ENCODE peak calls at places on chromosomes 1 and 21, in six cellular contexts. One of them, this sample, is unnamed.

GRCh38 chr1:36965301-36966159 is 68.8 kb downstream of the GRIK3 start:
- DNase-seq in GM12865: no peak
- DNase-seq in OCI-LY7: no peak
- DNase-seq in pancreas: no peak
- DNase-seq in brain microvascular endothelial cell: no peak
- DNase-seq in foreskin fibroblast: no peak
- DNase-seq in this sample: no peak

GRCh38 chr21:45152265-45152746 is 77.9 kb downstream of the ADARB1 start:
- DNase-seq in GM12865: peak; percentile 62
- DNase-seq in OCI-LY7: peak; percentile 77
- DNase-seq in pancreas: no peak
- DNase-seq in brain microvascular endothelial cell: peak; percentile 61
- DNase-seq in foreskin fibroblast: no peak
- DNase-seq in this sample: no peak

GRCh38 chr1:111541721-111542120 is 38.3 kb upstream of the ADORA3 start:
- DNase-seq in GM12865: no peak
- DNase-seq in OCI-LY7: no peak
- DNase-seq in pancreas: no peak
- DNase-seq in brain microvascular endothelial cell: no peak
- DNase-seq in foreskin fibroblast: no peak
- DNase-seq in this sample: no peak

GRCh38 chr1:21154717-21155116 is 22.0 kb downstream of the EIF4G3 start:
- DNase-seq in GM12865: no peak
- DNase-seq in OCI-LY7: no peak
- DNase-seq in pancreas: no peak
- DNase-seq in brain microvascular endothelial cell: no peak
- DNase-seq in foreskin fibroblast: no peak
- DNase-seq in this sample: no peak

GRCh38 chr1:1079408-1080121 is 5.5 kb upstream of the RNF223 start:
- DNase-seq in GM12865: peak; percentile 55
- DNase-seq in OCI-LY7: no peak
- DNase-seq in pancreas: peak; percentile 83
- DNase-seq in brain microvascular endothelial cell: peak; percentile 62
- DNase-seq in foreskin fibroblast: peak; percentile 87
- DNase-seq in this sample: peak; percentile 40

GRCh38 chr1:192913683-192914082 is 104.8 kb downstream of the RGS2 start:
- DNase-seq in GM12865: no peak
- DNase-seq in OCI-LY7: no peak
- DNase-seq in pancreas: peak; percentile 45
- DNase-seq in brain microvascular endothelial cell: no peak
- DNase-seq in foreskin fibroblast: no peak
- DNase-seq in this sample: no peak

GRCh38 chr1:229991104-229991513 is 75.9 kb upstream of the GALNT2 start:
- DNase-seq in GM12865: no peak
- DNase-seq in OCI-LY7: no peak
- DNase-seq in pancreas: no peak
- DNase-seq in brain microvascular endothelial cell: no peak
- DNase-seq in foreskin fibroblast: no peak
- DNase-seq in this sample: no peak

GRCh38 chr1:5754079-5754431 is 238.2 kb downstream of the NPHP4 start:
- DNase-seq in GM12865: no peak
- DNase-seq in OCI-LY7: no peak
- DNase-seq in pancreas: no peak
- DNase-seq in brain microvascular endothelial cell: no peak
- DNase-seq in foreskin fibroblast: no peak
- DNase-seq in this sample: no peak

GRCh38 chr1:156172696-156173470 is 19.5 kb downstream of the SEMA4A start:
- DNase-seq in GM12865: no peak
- DNase-seq in OCI-LY7: no peak
- DNase-seq in pancreas: no peak
- DNase-seq in brain microvascular endothelial cell: no peak
- DNase-seq in foreskin fibroblast: no peak
- DNase-seq in this sample: no peak

GRCh38 chr1:156538711-156539440 is 33.5 kb downstream of the IQGAP3 start:
- DNase-seq in GM12865: no peak
- DNase-seq in OCI-LY7: no peak
- DNase-seq in pancreas: no peak
- DNase-seq in brain microvascular endothelial cell: no peak
- DNase-seq in foreskin fibroblast: no peak
- DNase-seq in this sample: no peak

GRCh38 chr21:26811031-26811430 is 34.2 kb downstream of the ADAMTS1 start:
- DNase-seq in GM12865: no peak
- DNase-seq in OCI-LY7: no peak
- DNase-seq in pancreas: no peak
- DNase-seq in brain microvascular endothelial cell: peak; percentile 63
- DNase-seq in foreskin fibroblast: no peak
- DNase-seq in this sample: no peak

GRCh38 chr1:238252033-238252802 is 361.5 kb upstream of the ZP4 start:
- DNase-seq in GM12865: peak; percentile 39
- DNase-seq in OCI-LY7: peak; percentile 19
- DNase-seq in pancreas: peak; percentile 77
- DNase-seq in brain microvascular endothelial cell: peak; percentile 75
- DNase-seq in foreskin fibroblast: no peak
- DNase-seq in this sample: no peak

GRCh38 chr1:68293609-68294353 is 61.5 kb upstream of the WLS start:
- DNase-seq in GM12865: no peak
- DNase-seq in OCI-LY7: no peak
- DNase-seq in pancreas: no peak
- DNase-seq in brain microvascular endothelial cell: peak; percentile 56
- DNase-seq in foreskin fibroblast: no peak
- DNase-seq in this sample: no peak
- H3K4me3 ChIP-seq in GM12865: no peak overlapping the region
- H3K4me3 ChIP-seq in OCI-LY7: no peak overlapping the region
- H3K4me3 ChIP-seq in pancreas: no peak overlapping the region
- H3K4me3 ChIP-seq in brain microvascular endothelial cell: no peak overlapping the region
- H3K4me3 ChIP-seq in foreskin fibroblast: no peak overlapping the region
- H3K4me3 ChIP-seq in this sample: no peak overlapping the region

GRCh38 chr1:69377507-69377906 is 190.2 kb upstream of the LRRC7 start:
- DNase-seq in GM12865: no peak
- DNase-seq in OCI-LY7: no peak
- DNase-seq in pancreas: no peak
- DNase-seq in brain microvascular endothelial cell: no peak
- DNase-seq in foreskin fibroblast: no peak
- DNase-seq in this sample: no peak
- TF ChIP-seq CTCF in GM12865: no peak
- TF ChIP-seq CTCF in OCI-LY7: no peak
- TF ChIP-seq CTCF in pancreas: no peak
- TF ChIP-seq CTCF in brain microvascular endothelial cell: no peak
- TF ChIP-seq CTCF in foreskin fibroblast: no peak
- TF ChIP-seq CTCF in this sample: no peak

DNA sequence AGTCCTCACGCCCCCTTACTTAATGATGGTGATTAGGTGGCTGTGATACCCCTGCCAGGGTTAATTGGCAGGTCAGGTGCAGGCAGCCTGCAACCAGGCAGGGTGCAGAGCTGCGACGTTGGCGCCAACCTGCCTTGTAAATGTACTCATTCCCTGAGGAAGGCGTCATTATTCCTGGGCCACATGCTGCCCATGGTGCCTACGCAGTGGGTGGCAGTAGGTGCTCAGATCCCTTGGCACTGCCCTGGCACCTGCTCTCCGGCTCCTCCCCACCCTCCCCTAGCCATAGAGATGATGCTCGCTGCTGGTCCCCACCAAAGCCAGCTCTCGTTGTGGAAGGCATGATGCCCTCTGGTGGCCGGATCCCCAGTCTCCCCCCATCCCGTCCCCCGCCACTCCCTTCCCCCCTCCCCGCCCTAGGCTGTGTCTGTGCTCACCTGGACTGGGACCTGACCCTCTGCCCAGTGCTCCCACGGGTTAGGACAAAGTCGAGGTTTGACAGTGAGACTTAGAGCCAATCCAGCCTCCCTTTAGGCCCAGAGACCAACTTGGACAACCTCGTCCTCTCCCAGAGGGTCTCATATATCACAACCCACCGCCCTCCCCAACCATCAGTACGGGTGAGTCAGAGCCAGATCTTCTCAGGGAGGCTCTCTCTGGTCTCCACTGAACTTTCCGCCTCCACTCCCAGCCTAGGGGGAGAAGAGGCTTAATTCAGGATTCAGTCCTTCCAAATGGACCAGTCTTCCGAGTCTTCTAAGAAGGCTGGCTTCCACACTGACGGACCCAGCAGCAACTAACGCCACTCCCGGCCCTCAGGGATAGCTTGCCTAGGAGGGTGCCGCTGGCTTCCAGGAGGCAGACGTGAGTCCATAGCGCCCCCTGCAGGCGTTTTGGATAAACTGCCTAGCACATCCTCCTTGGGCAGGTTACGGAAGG is 5.7 kb downstream of the KRTCAP2 start:
- DNase-seq in GM12865: peak; percentile 88
- DNase-seq in OCI-LY7: peak; percentile 91
- DNase-seq in pancreas: peak; percentile 89
- DNase-seq in brain microvascular endothelial cell: peak; percentile 77
- DNase-seq in foreskin fibroblast: peak; percentile 62
- DNase-seq in this sample: peak; percentile 18
- H3K4me3 ChIP-seq in GM12865: no peak overlapping the region
- H3K4me3 ChIP-seq in OCI-LY7: peak overlapping the region; percentile 59
- H3K4me3 ChIP-seq in pancreas: no peak overlapping the region
- H3K4me3 ChIP-seq in brain microvascular endothelial cell: peak overlapping the region; percentile 4
- H3K4me3 ChIP-seq in foreskin fibroblast: no peak overlapping the region
- H3K4me3 ChIP-seq in this sample: no peak overlapping the region

DNA sequence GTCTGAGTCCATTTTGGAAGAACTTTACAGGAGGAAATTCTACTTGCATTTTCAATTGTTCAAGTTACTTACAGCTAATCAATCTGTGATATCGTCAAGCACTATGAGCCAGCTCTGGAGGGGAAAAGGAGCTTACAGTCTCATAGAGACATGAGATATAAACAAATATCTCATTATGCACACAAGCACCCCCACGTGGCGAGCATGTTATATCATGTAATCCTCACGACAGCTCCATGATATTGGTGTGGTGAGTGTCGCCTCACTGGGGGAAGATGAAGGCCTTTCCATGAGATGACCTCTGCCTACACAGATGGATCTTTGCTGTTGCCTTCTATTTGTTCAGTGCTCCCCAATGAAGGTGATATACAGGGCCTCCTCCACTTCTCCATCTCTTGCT is 34.6 kb downstream of the TNR start:
- DNase-seq in GM12865: peak; percentile 46
- DNase-seq in OCI-LY7: peak; percentile 68
- DNase-seq in pancreas: no peak
- DNase-seq in brain microvascular endothelial cell: no peak
- DNase-seq in foreskin fibroblast: no peak
- DNase-seq in this sample: no peak
- TF ChIP-seq CTCF in GM12865: peak; percentile 12
- TF ChIP-seq CTCF in OCI-LY7: peak; percentile 73
- TF ChIP-seq CTCF in pancreas: no peak
- TF ChIP-seq CTCF in brain microvascular endothelial cell: no peak
- TF ChIP-seq CTCF in foreskin fibroblast: no peak
- TF ChIP-seq CTCF in this sample: no peak

GRCh38 chr1:33738536-33738935 is 125.3 kb upstream of the HMGB4 start:
- DNase-seq in GM12865: no peak
- DNase-seq in OCI-LY7: no peak
- DNase-seq in pancreas: no peak
- DNase-seq in brain microvascular endothelial cell: no peak
- DNase-seq in foreskin fibroblast: no peak
- DNase-seq in this sample: no peak

GRCh38 chr1:33736496-33736895 is 127.4 kb upstream of the HMGB4 start:
- DNase-seq in GM12865: no peak
- DNase-seq in OCI-LY7: no peak
- DNase-seq in pancreas: no peak
- DNase-seq in brain microvascular endothelial cell: no peak
- DNase-seq in foreskin fibroblast: no peak
- DNase-seq in this sample: no peak

GRCh38 chr1:33740040-33740745 is 123.7 kb upstream of the HMGB4 start:
- DNase-seq in GM12865: no peak
- DNase-seq in OCI-LY7: no peak
- DNase-seq in pancreas: no peak
- DNase-seq in brain microvascular endothelial cell: no peak
- DNase-seq in foreskin fibroblast: no peak
- DNase-seq in this sample: no peak

GRCh38 chr1:33741749-33742148 is 122.1 kb upstream of the HMGB4 start:
- DNase-seq in GM12865: no peak
- DNase-seq in OCI-LY7: no peak
- DNase-seq in pancreas: no peak
- DNase-seq in brain microvascular endothelial cell: no peak
- DNase-seq in foreskin fibroblast: no peak
- DNase-seq in this sample: no peak

DNA sequence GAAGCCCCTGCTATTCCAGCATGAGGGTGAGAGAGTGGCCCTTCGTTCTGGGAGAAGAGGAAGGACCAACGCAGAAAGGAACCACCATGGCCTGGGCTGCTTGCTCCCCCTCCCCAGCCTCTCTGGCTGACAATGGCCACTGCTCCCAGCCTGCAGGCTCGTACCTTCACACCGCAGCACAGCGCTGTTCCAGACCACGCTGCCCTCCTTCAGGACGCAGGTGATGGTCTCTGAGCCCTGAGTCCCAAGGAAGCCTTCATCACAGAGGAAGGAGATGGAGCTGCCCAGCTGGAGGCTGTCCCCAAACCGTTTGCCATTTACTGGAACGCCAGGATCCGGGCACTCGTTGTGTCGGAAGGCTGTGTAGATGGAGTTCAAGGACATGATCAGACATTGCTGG is 124.9 kb upstream of the HMGB4 start:
- DNase-seq in GM12865: no peak
- DNase-seq in OCI-LY7: no peak
- DNase-seq in pancreas: no peak
- DNase-seq in brain microvascular endothelial cell: no peak
- DNase-seq in foreskin fibroblast: no peak
- DNase-seq in this sample: no peak
- H3K4me3 ChIP-seq in GM12865: no peak overlapping the region
- H3K4me3 ChIP-seq in OCI-LY7: no peak overlapping the region
- H3K4me3 ChIP-seq in pancreas: no peak overlapping the region
- H3K4me3 ChIP-seq in brain microvascular endothelial cell: no peak overlapping the region
- H3K4me3 ChIP-seq in foreskin fibroblast: no peak overlapping the region
- H3K4me3 ChIP-seq in this sample: no peak overlapping the region

DNA sequence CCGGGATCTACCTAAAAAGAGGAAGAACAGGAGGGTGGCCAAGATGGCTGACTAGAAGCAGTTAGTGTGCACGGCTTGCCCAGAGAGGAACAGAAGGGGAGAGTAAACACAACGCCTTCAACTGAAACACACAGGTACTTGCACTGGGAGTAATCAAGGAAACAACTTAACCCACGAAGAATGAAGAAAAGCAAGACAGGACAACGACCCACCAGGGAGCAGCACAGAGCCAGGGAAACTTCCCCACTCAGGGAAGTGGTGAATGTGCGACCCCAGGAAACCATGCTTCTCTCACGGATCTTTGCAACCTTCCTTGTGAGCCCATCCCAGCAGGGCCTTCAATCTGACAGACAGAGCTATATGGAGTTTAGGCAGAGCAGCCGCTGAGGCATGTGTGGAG is 46.1 kb downstream of the ACKR1 start:
- DNase-seq in GM12865: no peak
- DNase-seq in OCI-LY7: no peak
- DNase-seq in pancreas: no peak
- DNase-seq in brain microvascular endothelial cell: no peak
- DNase-seq in foreskin fibroblast: no peak
- DNase-seq in this sample: no peak
- TF ChIP-seq CTCF in GM12865: no peak
- TF ChIP-seq CTCF in OCI-LY7: no peak
- TF ChIP-seq CTCF in pancreas: no peak
- TF ChIP-seq CTCF in brain microvascular endothelial cell: no peak
- TF ChIP-seq CTCF in foreskin fibroblast: no peak
- TF ChIP-seq CTCF in this sample: no peak

This sample was measured in AG09309.